ENCODE peak calls at places on chromosome 20, in eight cellular contexts. K, H, Z, E, X, C, V and R are unnamed samples.

GRCh38 chr20:32912688-32913087 is 54.0 kb downstream of the EFCAB8 start:
- DNase-seq in H (no peak), X (peak; percentile 32), E (no peak), C (no peak), Z (no peak), V (no peak), K (no peak), R (no peak)

GRCh38 chr20:16005612-16006493 is 567.4 kb downstream of the KIF16B start:
- DNase-seq in C (no peak), H (no peak), X (no peak), E (no peak), K (no peak), V (no peak), Z (no peak), R (no peak)

GRCh38 chr20:25281541-25281991 is 33.7 kb downstream of the PYGB start:
- DNase-seq in C (no peak), Z (peak; percentile 71), H (peak; percentile 14), X (no peak), K (peak; percentile 60), E (no peak), V (no peak), R (peak; percentile 26)

GRCh38 chr20:1403624-1404023 is 10.8 kb upstream of the FKBP1A start:
- DNase-seq in V (no peak), X (no peak), K (no peak), C (no peak), E (no peak), H (no peak), Z (no peak), R (no peak)

GRCh38 chr20:37337208-37337955 is 8.6 kb upstream of the SRC start:
- DNase-seq in Z (no peak), E (no peak), V (no peak), K (no peak), C (no peak), H (no peak), X (no peak), R (no peak)

GRCh38 chr20:25487306-25487705 is 79.8 kb downstream of the GINS1 start:
- DNase-seq in V (no peak), H (no peak), X (peak; percentile 75), Z (no peak), K (no peak), E (peak; percentile 6), C (no peak), R (no peak)

GRCh38 chr20:18430172-18430826 is 36.5 kb downstream of the DZANK1 start:
- DNase-seq in C (no peak), K (no peak), H (no peak), V (no peak), E (no peak), Z (no peak), X (no peak), R (no peak)

GRCh38 chr20:51481311-51481997 is 61.1 kb downstream of the NFATC2 start:
- DNase-seq in C (no peak), E (no peak), V (no peak), X (peak; percentile 13), K (no peak), Z (no peak), H (no peak), R (no peak)

GRCh38 chr20:8005033-8005432 is 14.5 kb downstream of the TMX4 start:
- DNase-seq in K (no peak), V (no peak), E (no peak), X (no peak), C (no peak), H (no peak), Z (no peak), R (no peak)

GRCh38 chr20:18101125-18101820 is 36.4 kb upstream of the KAT14 start:
- DNase-seq in X (no peak), E (no peak), K (no peak), V (no peak), Z (no peak), H (no peak), C (no peak), R (no peak)

GRCh38 chr20:36544134-36545018 is 3.1 kb downstream of the MYL9 start:
- DNase-seq in X (peak; percentile 72), H (peak; percentile 70), Z (no peak), K (no peak), E (peak; percentile 89), V (no peak), C (peak; percentile 30), R (peak; percentile 5)

GRCh38 chr20:35200255-35200654 is 26.2 kb upstream of the MMP24 start:
- DNase-seq in X (peak; percentile 90), Z (no peak), V (peak; percentile 34), K (no peak), C (no peak), E (peak; percentile 91), H (no peak), R (peak; percentile 41)

DNA sequence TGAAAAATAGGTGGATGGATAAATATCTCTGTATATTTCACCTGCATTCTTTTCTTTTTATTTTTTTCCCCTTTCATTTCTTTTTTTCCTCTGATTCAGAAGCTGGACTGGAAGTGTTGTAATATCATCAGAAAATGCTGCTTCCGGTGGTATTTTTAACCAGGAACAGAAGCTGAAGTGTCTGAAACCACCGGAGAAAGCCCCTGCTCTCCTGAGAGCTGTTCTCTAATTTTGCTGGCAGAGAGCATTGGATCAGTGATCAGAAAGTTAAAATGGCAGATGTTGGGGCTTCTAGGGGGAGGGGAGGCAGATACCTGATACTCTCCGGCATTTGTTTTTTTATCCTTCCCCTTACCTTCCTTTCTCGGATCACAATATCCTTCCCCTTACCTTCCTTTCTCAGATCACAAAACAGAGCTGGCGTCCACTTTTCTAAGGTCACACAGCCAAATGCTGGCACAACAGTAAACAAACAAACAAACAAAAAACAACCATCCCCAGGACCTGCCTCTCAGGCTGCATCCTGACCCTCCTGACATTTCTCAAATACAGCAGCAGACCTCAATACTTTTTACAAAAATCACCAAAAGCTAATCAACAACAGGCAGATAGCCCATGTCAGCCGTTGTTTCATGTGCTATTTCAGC is 143.2 kb upstream of the ZNF217 start:
- DNase-seq in K (no peak), C (peak; percentile 34), V (no peak), Z (no peak), E (peak; percentile 76), H (no peak), X (peak; percentile 64), R (no peak)
- H3K4me3 ChIP-seq in K (no peak overlapping the region), C (no peak overlapping the region), V (no peak overlapping the region), Z (peak overlapping the region; percentile 35), E (peak overlapping the region; percentile 66), H (peak overlapping the region; percentile 46), X (no peak overlapping the region), R (no peak overlapping the region)

GRCh38 chr20:62670998-62671397 is 28.7 kb downstream of the SLCO4A1 start:
- DNase-seq in E (no peak), V (no peak), H (no peak), X (no peak), Z (no peak), C (no peak), K (no peak), R (no peak)
- H3K4me3 ChIP-seq in E (no peak overlapping the region), V (no peak overlapping the region), H (no peak overlapping the region), X (no peak overlapping the region), Z (no peak overlapping the region), C (no peak overlapping the region), K (no peak overlapping the region), R (no peak overlapping the region)

GRCh38 chr20:46898433-46898832 is 3.8 kb downstream of the EYA2 start:
- DNase-seq in H (no peak), V (no peak), E (no peak), Z (no peak), X (peak; percentile 54), C (no peak), K (no peak), R (no peak)

GRCh38 chr20:46895906-46896242 is 1.2 kb downstream of the EYA2 start:
- DNase-seq in V (no peak), C (no peak), H (no peak), E (no peak), Z (no peak), X (no peak), K (no peak), R (no peak)

GRCh38 chr20:46899619-46900018 is 5.0 kb downstream of the EYA2 start:
- DNase-seq in C (no peak), H (peak; percentile 51), E (no peak), V (no peak), Z (no peak), X (no peak), K (no peak), R (no peak)

GRCh38 chr20:46894971-46895905 is 595 bp downstream of the EYA2 start:
- DNase-seq in H (no peak), V (no peak), X (peak; percentile 41), C (no peak), Z (no peak), K (no peak), E (peak; percentile 41), R (no peak)

DNA sequence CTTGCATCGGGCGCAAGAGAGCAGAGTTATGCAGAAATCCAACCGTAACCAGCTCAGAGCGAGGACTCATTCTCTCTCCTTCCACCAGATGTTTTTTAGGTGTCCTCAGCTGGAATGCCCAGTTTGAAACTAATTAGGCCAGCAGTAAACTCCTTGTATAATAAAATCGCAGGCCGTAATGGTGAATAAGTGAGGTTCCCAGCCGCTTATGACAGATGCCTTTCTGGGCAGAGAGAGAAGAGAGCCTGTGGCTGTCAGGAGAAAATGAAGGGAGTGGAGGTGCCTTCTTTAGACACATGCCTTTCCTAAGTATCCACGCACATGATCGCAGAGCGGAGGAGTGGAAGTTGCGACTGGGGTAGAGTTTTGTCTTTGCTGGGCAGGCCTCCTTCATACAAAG is 2.8 kb downstream of the EYA2 start:
- DNase-seq in C (no peak), K (no peak), E (no peak), X (peak; percentile 57), H (no peak), Z (no peak), V (no peak), R (no peak)
- H3K4me3 ChIP-seq in C (no peak overlapping the region), K (no peak overlapping the region), E (no peak overlapping the region), X (peak overlapping the region; percentile 32), H (no peak overlapping the region), Z (peak overlapping the region; percentile 1), V (no peak overlapping the region), R (no peak overlapping the region)

GRCh38 chr20:58478141-58478805 is 36.9 kb downstream of the APCDD1L start:
- DNase-seq in H (no peak), E (peak; percentile 27), X (peak; percentile 61), V (no peak), C (no peak), Z (no peak), K (no peak), R (no peak)

GRCh38 chr20:58473818-58474425 is 41.3 kb downstream of the APCDD1L start:
- DNase-seq in V (no peak), Z (no peak), E (no peak), C (no peak), X (no peak), H (no peak), K (no peak), R (no peak)

GRCh38 chr20:58471835-58472164 is 43.4 kb downstream of the APCDD1L start:
- DNase-seq in X (no peak), E (no peak), Z (no peak), K (no peak), V (no peak), H (no peak), C (no peak), R (no peak)

GRCh38 chr20:58472273-58473018 is 42.8 kb downstream of the APCDD1L start:
- DNase-seq in K (no peak), C (no peak), E (no peak), V (no peak), X (no peak), Z (no peak), H (no peak), R (no peak)

DNA sequence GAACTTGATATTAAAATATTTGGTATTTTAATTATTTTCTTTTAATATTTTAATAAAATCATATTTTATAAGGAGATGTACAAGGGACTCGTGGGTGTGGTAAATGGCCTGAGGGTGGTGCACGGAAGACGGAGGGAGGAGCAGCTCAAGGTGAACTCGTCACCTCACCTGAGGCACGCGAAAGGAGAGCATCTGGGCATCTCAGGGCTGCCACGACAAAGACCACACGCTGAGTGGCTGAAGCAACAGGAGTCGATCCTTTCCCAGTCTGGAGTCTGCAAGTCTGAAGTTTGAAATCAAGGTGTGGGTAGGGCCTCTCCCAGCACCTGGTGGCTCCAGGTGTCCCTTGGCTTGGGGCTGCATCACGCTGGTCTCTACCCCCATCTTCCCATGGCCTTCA is 39.7 kb downstream of the APCDD1L start:
- DNase-seq in Z (no peak), K (no peak), C (no peak), E (no peak), H (no peak), X (no peak), V (no peak), R (no peak)
- H3K4me3 ChIP-seq in Z (no peak overlapping the region), K (no peak overlapping the region), C (no peak overlapping the region), E (no peak overlapping the region), H (no peak overlapping the region), X (no peak overlapping the region), V (no peak overlapping the region), R (no peak overlapping the region)